ENCODE peak calls at places on chromosomes 3 and 15, in four cellular contexts. K is K562, J is A549, G is HCT116. Y is an unnamed sample.

GRCh38 chr3:1055870-1056269 is 37.0 kb upstream of the CNTN6 start:
- DNase-seq in K (no peak), J (no peak), G (no peak), Y (no peak)

GRCh38 chr15:89101302-89102191 is 13.3 kb downstream of the ABHD2 start:
- DNase-seq in G (peak; percentile 87), K (no peak), J (peak; percentile 97), Y (no peak)

GRCh38 chr3:116350119-116350733 is 95.1 kb downstream of the LSAMP start:
- DNase-seq in G (no peak), J (no peak), K (no peak), Y (no peak)

GRCh38 chr3:161349529-161350278 is 21.6 kb downstream of the SPTSSB start:
- DNase-seq in G (peak; percentile 90), K (no peak), J (peak; percentile 25), Y (peak; percentile 57)

GRCh38 chr15:61186905-61187865 is 41.9 kb downstream of the RORA start:
- DNase-seq in J (no peak), G (no peak), K (no peak), Y (no peak)

GRCh38 chr15:84608707-84609284 is 8.0 kb downstream of the ZSCAN2 start:
- DNase-seq in K (no peak), G (no peak), J (no peak), Y (no peak)

GRCh38 chr3:27888562-27888961 is 166.4 kb upstream of the EOMES start:
- DNase-seq in G (no peak), K (no peak), J (no peak), Y (no peak)

GRCh38 chr3:55180936-55181535 is 253.2 kb upstream of the LRTM1 start:
- DNase-seq in K (peak; percentile 24), J (no peak), G (no peak), Y (peak; percentile 37)

GRCh38 chr3:48700750-48701405 is 15.2 kb upstream of the NCKIPSD start:
- DNase-seq in J (no peak), K (no peak), G (no peak), Y (no peak)

GRCh38 chr3:147816770-147817169 is 407.6 kb downstream of the ZIC1 start:
- DNase-seq in G (no peak), J (no peak), K (no peak), Y (no peak)

GRCh38 chr15:65942436-65942835 is 73.1 kb downstream of the RAB11A start:
- DNase-seq in K (no peak), G (no peak), J (no peak), Y (no peak)

GRCh38 chr15:77898811-77899730 is 178.4 kb downstream of the TBC1D2B start:
- DNase-seq in G (no peak), J (no peak), K (peak; percentile 43), Y (no peak)

GRCh38 chr3:73669268-73669667 is 44.5 kb upstream of the PDZRN3 start:
- DNase-seq in G (no peak), J (no peak), K (no peak), Y (no peak)

GRCh38 chr15:59996498-59997041 is 7.5 kb upstream of the FOXB1 start:
- DNase-seq in K (no peak), G (no peak), J (no peak), Y (no peak)

GRCh38 chr15:94094310-94094709 is 137.1 kb upstream of the MCTP2 start:
- DNase-seq in J (no peak), K (no peak), G (no peak), Y (no peak)

GRCh38 chr3:137988152-137988551 is 21.8 kb upstream of the CLDN18 start:
- DNase-seq in J (no peak), G (no peak), K (no peak), Y (no peak)

GRCh38 chr15:25787855-25788521 is 75.1 kb downstream of the ATP10A start:
- DNase-seq in K (no peak), G (no peak), J (peak; percentile 48), Y (peak; percentile 6)

GRCh38 chr3:197854596-197855343 is 63.7 kb downstream of the LRCH3 start:
- DNase-seq in G (peak; percentile 4), J (no peak), K (no peak), Y (no peak)

GRCh38 chr3:151604941-151605340 is 128.8 kb upstream of the AADACL2 start:
- DNase-seq in G (no peak), K (no peak), J (no peak), Y (no peak)

GRCh38 chr3:195458188-195458800 is 15.5 kb upstream of the ACAP2 start:
- DNase-seq in J (no peak), K (no peak), G (no peak), Y (peak; percentile 42)

GRCh38 chr3:126267976-126268615 is 87.7 kb upstream of the ALDH1L1 start:
- DNase-seq in K (no peak), G (no peak), J (no peak), Y (no peak)
- H3K4me3 ChIP-seq in K (no peak overlapping the region), G (peak overlapping the region; percentile 44), J (peak overlapping the region; percentile 42), Y (no peak overlapping the region)

DNA sequence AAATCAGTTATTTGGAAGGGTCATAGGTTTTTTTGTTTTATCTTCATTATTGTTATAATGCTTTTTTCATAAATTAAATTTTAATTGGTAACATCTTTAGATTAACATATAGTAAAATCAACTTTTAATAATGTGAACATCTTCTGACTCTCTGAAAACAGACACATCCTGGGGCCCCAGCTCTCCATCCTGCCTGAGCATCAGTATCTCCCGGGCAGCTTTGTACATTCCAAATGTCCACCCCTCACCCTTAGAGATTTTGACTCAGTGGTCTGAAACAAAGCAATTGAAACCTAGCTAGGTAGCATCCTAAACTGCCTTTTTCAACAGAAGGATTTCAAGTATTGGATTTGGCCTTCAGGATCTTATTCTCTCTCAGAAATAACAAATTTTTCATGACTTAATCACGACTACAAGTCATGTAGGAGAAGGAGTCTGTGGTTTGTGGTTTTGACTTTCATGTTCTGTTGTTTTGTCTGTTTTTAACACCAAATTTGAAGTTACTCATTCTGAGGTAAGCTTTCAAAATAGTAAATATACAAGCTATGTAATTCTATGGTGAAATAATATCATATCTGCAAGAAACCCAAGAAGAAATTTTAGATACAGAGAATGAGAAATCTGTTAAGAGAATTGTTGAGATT is 147.3 kb upstream of the UBE2E2 start:
- DNase-seq in G (no peak), K (no peak), J (no peak), Y (no peak)
- TF ChIP-seq MAX in G (no peak), K (no peak), J (no peak), Y (no peak)

DNA sequence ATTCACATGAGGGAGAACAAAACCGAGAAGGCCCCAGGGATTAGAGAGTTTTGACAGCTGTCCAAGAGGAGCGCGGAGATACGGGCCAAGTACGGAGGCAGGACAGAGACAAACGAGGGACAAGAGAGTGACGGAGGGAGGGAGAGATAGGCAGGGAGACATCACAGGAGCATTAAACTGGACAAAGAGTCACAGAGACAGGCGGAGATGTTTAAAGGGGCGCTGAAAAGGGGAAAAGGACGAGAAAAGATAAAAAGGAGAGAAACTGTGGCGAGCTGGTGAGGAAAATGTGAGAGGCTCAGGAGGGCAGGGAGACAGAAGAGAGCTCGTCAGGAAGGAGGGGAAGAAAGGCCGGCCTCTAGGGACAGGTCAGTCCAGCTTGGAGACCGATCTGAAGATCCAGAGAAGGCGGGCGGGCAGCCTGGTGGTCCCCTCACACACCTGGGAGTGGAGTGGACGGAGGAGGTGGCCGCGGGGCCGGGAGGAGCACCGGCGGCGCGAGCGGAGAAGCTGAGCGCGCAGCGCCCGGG is 40.5 kb upstream of the ROPN1 start:
- DNase-seq in J (peak; percentile 8), G (no peak), K (peak; percentile 11), Y (no peak)
- TF ChIP-seq POLR2A in J (no peak), G (no peak), K (no peak), Y (no peak)

GRCh38 chr3:43104786-43105185 is 1.1 kb downstream of the POMGNT2 start:
- DNase-seq in J (no peak), G (no peak), K (no peak), Y (peak; percentile 1)
- H3K4me3 ChIP-seq in J (peak overlapping the region; percentile 89), G (peak overlapping the region; percentile 64), K (peak overlapping the region; percentile 81), Y (no peak overlapping the region)

DNA sequence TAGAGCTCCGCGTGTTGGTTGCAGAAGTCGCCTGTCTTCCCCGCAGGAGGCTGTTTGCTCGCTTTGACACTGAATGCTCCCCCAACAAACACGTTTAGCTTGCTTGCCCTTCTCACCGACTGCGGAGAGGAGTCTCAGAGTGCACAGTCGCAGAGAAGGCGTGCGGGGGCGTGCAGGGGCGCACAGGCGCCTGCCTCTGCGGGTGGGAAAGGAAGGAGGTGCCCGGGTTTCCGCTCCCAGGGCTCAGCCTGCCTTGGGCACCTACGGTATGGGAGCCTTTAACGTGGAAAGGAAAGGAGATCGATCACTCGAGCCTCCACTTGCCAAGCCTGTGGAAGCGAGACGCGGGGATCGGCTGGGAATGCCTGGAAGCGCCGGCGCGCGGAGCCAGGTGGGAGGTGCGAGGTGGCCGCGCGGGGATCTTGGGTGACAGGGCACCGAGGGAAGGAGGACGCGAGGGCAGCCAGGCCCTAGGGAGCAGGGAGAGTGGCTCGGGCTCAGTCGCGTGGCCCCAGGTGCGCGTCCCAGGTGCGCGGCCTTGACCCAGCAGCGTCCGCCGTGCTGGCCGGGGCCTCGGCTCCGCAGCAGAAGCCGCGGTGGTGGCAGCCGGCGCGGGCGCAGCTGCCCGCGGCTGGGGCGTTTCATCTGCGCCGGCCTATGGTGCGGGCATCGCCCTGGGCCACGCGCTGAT is at the start of gene FAN1:
- DNase-seq in K (peak; percentile 79), J (peak; percentile 94), G (peak; percentile 80), Y (peak; percentile 95)
- TF ChIP-seq MAX in K (peak; percentile 71), J (peak; percentile 99), G (peak; percentile 90), Y (peak; percentile 21)

DNA sequence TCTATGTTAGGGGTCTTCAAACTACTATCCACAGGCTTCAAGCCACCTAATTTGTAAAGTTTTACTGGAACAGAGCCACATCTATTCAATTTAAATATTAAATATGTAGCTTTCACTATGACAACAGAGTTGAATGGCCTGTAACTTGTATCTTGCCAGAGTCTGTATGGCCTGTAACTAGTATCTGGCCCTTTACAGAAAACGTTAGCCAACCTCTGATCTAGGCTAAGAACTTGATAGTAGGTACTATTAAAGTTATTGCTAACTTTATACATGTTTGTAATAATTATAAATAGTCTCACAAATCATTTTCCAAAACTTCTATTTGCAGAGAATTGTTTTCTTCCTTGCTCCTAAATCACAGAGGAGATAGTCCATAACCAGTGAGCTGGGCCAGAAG is 40.0 kb downstream of the ANKRD28 start:
- DNase-seq in G (no peak), J (no peak), K (no peak), Y (no peak)
- TF ChIP-seq POLR2A in G (no peak), J (no peak), K (no peak), Y (no peak)

DNA sequence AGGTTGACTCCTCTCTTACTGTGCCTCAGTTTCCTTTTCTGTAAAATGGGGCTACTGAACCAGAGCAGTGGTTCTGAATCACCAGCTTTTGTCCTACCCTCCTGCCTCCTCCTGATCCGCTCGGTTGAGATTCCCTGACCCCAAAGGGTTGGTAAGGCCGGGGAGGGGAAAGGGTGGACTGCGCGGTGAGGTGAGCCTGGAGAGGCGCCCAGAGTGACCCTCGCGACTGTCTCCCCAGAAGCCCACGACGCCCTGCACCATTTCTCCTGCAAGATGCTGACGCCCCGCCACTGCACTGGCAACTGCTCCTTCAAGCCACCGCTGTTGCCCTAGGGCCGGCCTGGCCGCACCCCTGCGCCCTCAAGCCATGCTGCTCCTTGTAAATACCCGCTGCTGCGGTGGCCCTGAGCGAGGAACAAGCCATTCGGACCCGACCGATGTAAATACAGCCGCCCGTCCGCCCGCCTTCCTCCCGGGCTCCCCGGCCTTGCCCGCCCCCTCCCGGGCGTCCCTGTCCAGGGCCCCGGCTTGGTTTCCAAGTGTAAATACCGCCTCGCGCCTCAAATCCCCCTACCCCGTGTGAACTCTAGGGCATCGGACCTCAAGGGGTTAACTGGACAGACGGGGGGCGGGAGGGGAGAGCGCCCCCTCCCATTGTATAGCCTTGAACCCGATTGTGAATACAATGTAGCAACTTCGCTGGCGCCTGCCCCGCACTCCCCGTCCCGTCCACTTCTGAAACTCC is 6.2 kb downstream of the RNU6-1 start:
- DNase-seq in K (peak; percentile 76), J (peak; percentile 75), G (no peak), Y (peak; percentile 84)
- H3K4me3 ChIP-seq in K (peak overlapping the region; percentile 36), J (peak overlapping the region; percentile 53), G (no peak overlapping the region), Y (peak overlapping the region; percentile 36)